ENCODE peak calls at places on chromosome 20, in eight cellular contexts. X, Z, N, A, P, E, O and I are unnamed samples.

GRCh38 chr20:63102720-63103375 is 96.1 kb upstream of the BHLHE23 start:
- DNase-seq in X (no peak), Z (peak), N (no peak), A (no peak), P (no peak), E (peak), O (peak), I (no peak)

GRCh38 chr20:21129861-21130260 is 4.0 kb downstream of the KIZ start:
- DNase-seq in X (no peak), Z (no peak), N (no peak), A (no peak), P (no peak), E (no peak), O (no peak), I (no peak)

GRCh38 chr20:9103955-9104354 is 35.1 kb downstream of the PLCB4 start:
- DNase-seq in X (no peak), Z (no peak), N (no peak), A (no peak), P (no peak), E (no peak), O (no peak), I (no peak)

GRCh38 chr20:44028868-44029847 is 114.5 kb downstream of the TOX2 start:
- DNase-seq in X (no peak), Z (no peak), N (no peak), A (no peak), P (no peak), E (no peak), O (no peak), I (peak)

GRCh38 chr20:60882776-60883303 is 369.2 kb upstream of the CDH4 start:
- DNase-seq in X (no peak), Z (no peak), N (no peak), A (no peak), P (no peak), E (no peak), O (peak), I (no peak)

GRCh38 chr20:62030357-62030756 is 35.3 kb downstream of the TAF4 start:
- DNase-seq in X (no peak), Z (no peak), N (no peak), A (no peak), P (no peak), E (no peak), O (no peak), I (no peak)

GRCh38 chr20:3340443-3340842 is 67.0 kb downstream of the DNAAF9 start:
- DNase-seq in X (no peak), Z (peak), N (no peak), A (no peak), P (no peak), E (peak), O (no peak), I (no peak)

GRCh38 chr20:5996765-5997164 is 46.3 kb downstream of the MCM8 start:
- DNase-seq in X (no peak), Z (no peak), N (no peak), A (no peak), P (no peak), E (no peak), O (no peak), I (no peak)

GRCh38 chr20:17806739-17807441 is 107.1 kb downstream of the BANF2 start:
- DNase-seq in X (no peak), Z (peak), N (peak), A (no peak), P (no peak), E (no peak), O (peak), I (no peak)

GRCh38 chr20:63315982-63316491 is 23.1 kb downstream of the COL20A1 start:
- DNase-seq in X (no peak), Z (peak), N (no peak), A (no peak), P (no peak), E (peak), O (no peak), I (no peak)

GRCh38 chr20:35252037-35252461 is 25.6 kb downstream of the MMP24 start:
- DNase-seq in X (no peak), Z (no peak), N (no peak), A (no peak), P (no peak), E (no peak), O (no peak), I (no peak)

GRCh38 chr20:17992847-17993508 is 24.2 kb downstream of the MGME1 start:
- DNase-seq in X (no peak), Z (no peak), N (no peak), A (no peak), P (no peak), E (no peak), O (no peak), I (no peak)

GRCh38 chr20:40085513-40085912 is 603.5 kb downstream of the MAFB start:
- DNase-seq in X (no peak), Z (no peak), N (no peak), A (no peak), P (no peak), E (no peak), O (no peak), I (no peak)

GRCh38 chr20:11118802-11119380 is 445.1 kb upstream of the JAG1 start:
- DNase-seq in X (no peak), Z (no peak), N (no peak), A (no peak), P (no peak), E (no peak), O (no peak), I (no peak)

GRCh38 chr20:63699466-63700198 is 3.2 kb downstream of the TNFRSF6B start:
- DNase-seq in X (no peak), Z (no peak), N (no peak), A (no peak), P (no peak), E (peak), O (peak), I (peak)

GRCh38 chr20:41145821-41146620 is 8.7 kb downstream of the PLCG1 start:
- DNase-seq in X (no peak), Z (no peak), N (no peak), A (no peak), P (no peak), E (peak), O (no peak), I (no peak)
- H3K27ac ChIP-seq in X (peak), Z (no peak), N (no peak), A (peak), P (no peak), E (peak), O (no peak), I (peak)

GRCh38 chr20:47993817-47994216 is 208.5 kb upstream of the SULF2 start:
- DNase-seq in X (no peak), Z (no peak), N (no peak), A (no peak), P (no peak), E (no peak), O (no peak), I (peak)
- TF ChIP-seq CTCF in X (no peak), Z (no peak), N (no peak), A (no peak), P (no peak), E (no peak), O (no peak), I (no peak)

GRCh38 chr20:57247292-57247975 is 19.0 kb downstream of the BMP7 start:
- DNase-seq in X (no peak), Z (no peak), N (no peak), A (no peak), P (no peak), E (no peak), O (no peak), I (no peak)

GRCh38 chr20:57244627-57245214 is 21.7 kb downstream of the BMP7 start:
- DNase-seq in X (no peak), Z (no peak), N (no peak), A (no peak), P (no peak), E (no peak), O (peak), I (no peak)

GRCh38 chr20:57248132-57248797 is 18.2 kb downstream of the BMP7 start:
- DNase-seq in X (no peak), Z (no peak), N (no peak), A (no peak), P (no peak), E (no peak), O (no peak), I (no peak)

GRCh38 chr20:57244221-57244585 is 22.2 kb downstream of the BMP7 start:
- DNase-seq in X (no peak), Z (no peak), N (no peak), A (no peak), P (no peak), E (no peak), O (no peak), I (no peak)

DNA sequence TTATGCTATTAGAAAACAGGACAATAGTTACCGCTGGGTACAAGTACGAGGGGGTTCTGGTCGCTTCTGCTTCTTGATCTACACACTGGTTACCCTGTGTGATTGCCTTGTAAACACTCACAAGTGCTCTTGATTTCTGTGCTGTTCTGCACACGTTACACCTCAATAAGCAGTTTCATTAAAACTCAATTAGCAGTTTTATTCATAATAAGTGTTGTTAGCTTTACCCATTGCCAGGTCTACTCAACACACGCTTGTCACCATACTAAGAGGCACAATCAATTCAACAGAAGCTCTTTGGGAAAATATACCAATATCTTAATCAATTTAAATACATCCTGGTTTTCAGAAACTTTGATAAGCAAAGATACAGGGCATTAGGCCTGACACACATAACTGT is 20.4 kb downstream of the BMP7 start:
- DNase-seq in X (no peak), Z (no peak), N (no peak), A (no peak), P (no peak), E (no peak), O (no peak), I (no peak)
- H3K27ac ChIP-seq in X (no peak), Z (no peak), N (no peak), A (no peak), P (no peak), E (no peak), O (no peak), I (no peak)

GRCh38 chr20:58199058-58199457 is 29.4 kb downstream of the ANKRD60 start:
- DNase-seq in X (no peak), Z (no peak), N (no peak), A (no peak), P (no peak), E (no peak), O (no peak), I (no peak)

GRCh38 chr20:58196402-58197184 is 31.9 kb downstream of the ANKRD60 start:
- DNase-seq in X (no peak), Z (no peak), N (no peak), A (no peak), P (no peak), E (no peak), O (no peak), I (no peak)

GRCh38 chr20:58199469-58199868 is 29.0 kb downstream of the ANKRD60 start:
- DNase-seq in X (no peak), Z (no peak), N (no peak), A (no peak), P (no peak), E (no peak), O (no peak), I (no peak)

GRCh38 chr20:58197185-58197469 is 31.3 kb downstream of the ANKRD60 start:
- DNase-seq in X (no peak), Z (no peak), N (no peak), A (no peak), P (no peak), E (no peak), O (no peak), I (no peak)

DNA sequence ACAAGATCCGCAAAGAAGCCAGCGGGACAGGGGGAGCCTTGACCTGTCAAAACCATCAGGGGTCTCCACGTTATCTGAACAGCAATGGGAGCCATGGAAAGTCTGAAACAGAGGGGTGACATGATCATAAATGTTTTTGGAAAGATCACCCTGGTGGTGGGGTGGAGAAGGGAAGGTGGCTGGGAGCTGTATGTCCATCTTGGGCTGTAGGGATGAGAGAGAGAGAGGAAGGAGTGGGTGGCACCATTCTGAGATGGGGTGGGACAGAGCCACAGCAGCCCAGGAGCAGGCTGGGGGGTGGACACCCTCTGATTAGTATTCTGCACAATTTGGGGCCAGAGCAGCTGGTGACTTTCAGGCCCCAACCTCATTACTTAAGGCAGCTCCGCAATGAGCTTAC is 30.1 kb downstream of the ANKRD60 start:
- DNase-seq in X (no peak), Z (no peak), N (no peak), A (no peak), P (no peak), E (no peak), O (no peak), I (no peak)
- TF ChIP-seq CTCF in X (no peak), Z (no peak), N (no peak), A (no peak), P (no peak), E (no peak), O (peak), I (no peak)

GRCh38 chr20:1825492-1825891 is 69.7 kb upstream of the SIRPA start:
- DNase-seq in X (no peak), Z (no peak), N (no peak), A (no peak), P (no peak), E (no peak), O (no peak), I (no peak)
- H3K27ac ChIP-seq in X (no peak), Z (no peak), N (peak), A (no peak), P (no peak), E (no peak), O (no peak), I (no peak)

DNA sequence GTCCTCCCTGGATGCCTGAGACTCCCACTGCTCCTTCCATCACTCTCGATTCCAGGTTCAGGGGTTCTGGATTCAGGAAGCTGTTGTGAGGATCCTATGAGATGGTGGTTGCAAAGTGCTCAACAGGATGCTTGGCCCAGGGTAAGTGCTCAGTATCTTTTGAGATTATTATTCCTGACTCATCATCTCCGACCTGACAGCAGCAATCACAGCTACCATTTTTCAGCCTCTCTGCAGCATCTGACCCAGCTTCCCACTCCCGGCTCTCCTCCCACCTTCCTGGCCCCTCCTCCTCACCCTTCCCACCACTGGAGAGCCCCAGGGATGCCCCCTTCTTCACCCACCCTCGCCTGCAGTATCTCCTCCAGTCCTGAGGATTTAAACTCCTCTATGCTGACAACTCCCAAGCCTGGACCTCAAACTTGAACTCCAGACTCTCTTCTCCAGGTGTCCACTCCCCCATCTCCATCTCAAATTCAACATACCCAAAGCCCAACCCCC is 36.8 kb upstream of the KCNB1 start:
- DNase-seq in X (no peak), Z (no peak), N (no peak), A (no peak), P (no peak), E (no peak), O (no peak), I (no peak)
- TF ChIP-seq CTCF in X (no peak), Z (no peak), N (no peak), A (no peak), P (no peak), E (no peak), O (no peak), I (no peak)